ENCODE peak calls at places on chromosomes 6 and 20, in nine cellular contexts. Q is fibroblast of mammary gland, K is dorsolateral prefrontal cortex, G is PC-3, N is psoas muscle, D is A549, J is left ventricle myocardium inferior, L is breast epithelium, B is AG09309. P is an unnamed sample.

GRCh38 chr6:123962508-123962907 is 158.8 kb downstream of the NKAIN2 start:
- DNase-seq in K (no peak), D (no peak), Q (no peak), J (no peak), L (no peak), G (peak; percentile 1), N (no peak), B (no peak), P (no peak)

GRCh38 chr6:170019259-170020040 is 268.0 kb downstream of the ERMARD start:
- DNase-seq in N (no peak), L (no peak), G (peak; percentile 42), B (no peak), D (no peak), J (no peak), Q (peak; percentile 21), K (no peak), P (peak; percentile 36)

GRCh38 chr6:105596284-105596755 is 193.4 kb upstream of the PREP start:
- DNase-seq in J (no peak), Q (peak; percentile 98), L (no peak), N (no peak), G (peak; percentile 95), B (peak; percentile 98), K (no peak), D (peak; percentile 92), P (peak; percentile 96)

GRCh38 chr20:17407550-17407949 is 123.6 kb downstream of the BFSP1 start:
- DNase-seq in Q (no peak), J (no peak), D (no peak), G (no peak), N (no peak), K (no peak), L (no peak), B (no peak), P (no peak)

GRCh38 chr20:63414720-63415417 is 53.7 kb upstream of the CHRNA4 start:
- DNase-seq in N (no peak), G (no peak), Q (no peak), L (no peak), J (no peak), D (no peak), K (no peak), B (no peak), P (no peak)

GRCh38 chr6:76708641-76709331 is 636.3 kb upstream of the IMPG1 start:
- DNase-seq in K (no peak), G (no peak), N (no peak), Q (no peak), L (no peak), B (no peak), D (no peak), J (no peak), P (no peak)

GRCh38 chr6:118249680-118250079 is 298.4 kb upstream of the PLN start:
- DNase-seq in N (no peak), D (no peak), J (no peak), G (no peak), L (no peak), K (no peak), Q (no peak), B (no peak), P (no peak)

GRCh38 chr20:22691369-22692118 is 107.2 kb upstream of the FOXA2 start:
- DNase-seq in G (peak; percentile 87), Q (peak; percentile 64), K (peak; percentile 79), D (peak; percentile 85), N (peak; percentile 73), L (peak; percentile 78), J (peak; percentile 71), B (peak; percentile 24), P (peak; percentile 74)

GRCh38 chr6:38579010-38579628 is 60.6 kb downstream of the BTBD9 start:
- DNase-seq in G (peak; percentile 33), J (no peak), D (no peak), N (no peak), L (no peak), B (no peak), K (no peak), Q (no peak), P (no peak)

GRCh38 chr20:14790771-14791517 is 453.5 kb upstream of the FLRT3 start:
- DNase-seq in J (no peak), N (no peak), B (no peak), K (no peak), Q (peak; percentile 13), D (no peak), G (no peak), L (no peak), P (peak; percentile 25)

GRCh38 chr6:168959696-168960095 is 293.9 kb downstream of the THBS2 start:
- DNase-seq in D (no peak), G (no peak), Q (no peak), J (no peak), N (no peak), B (no peak), L (no peak), K (no peak), P (no peak)

GRCh38 chr6:89412071-89413005 is at the start of gene RRAGD:
- DNase-seq in N (peak; percentile 73), L (peak; percentile 63), D (peak; percentile 12), K (peak; percentile 86), Q (no peak), G (peak; percentile 8), J (peak; percentile 78), B (no peak), P (peak; percentile 14)

GRCh38 chr6:169188051-169188863 is 65.4 kb downstream of the THBS2 start:
- DNase-seq in L (no peak), Q (peak; percentile 99), N (no peak), G (peak; percentile 37), B (peak; percentile 80), D (no peak), K (no peak), J (no peak), P (peak; percentile 87)

GRCh38 chr6:32153835-32154513 is at the start of gene PPT2:
- DNase-seq in K (peak; percentile 94), L (peak; percentile 86), D (peak; percentile 85), Q (peak; percentile 93), N (peak; percentile 93), G (peak; percentile 89), B (peak; percentile 68), J (peak; percentile 91), P (peak; percentile 97)

GRCh38 chr6:139439278-139439813 is 64.9 kb upstream of the CITED2 start:
- DNase-seq in N (no peak), Q (peak; percentile 34), J (no peak), B (no peak), L (no peak), G (peak; percentile 19), K (no peak), D (no peak), P (peak; percentile 56)

GRCh38 chr6:160004419-160005160 is 35.7 kb downstream of the IGF2R start:
- DNase-seq in L (no peak), Q (no peak), K (no peak), B (no peak), J (no peak), N (no peak), D (no peak), G (no peak), P (no peak)

GRCh38 chr6:160005861-160006540 is 37.1 kb downstream of the IGF2R start:
- DNase-seq in B (no peak), G (no peak), N (peak; percentile 66), Q (peak; percentile 58), K (no peak), D (no peak), L (no peak), J (peak; percentile 47), P (peak; percentile 71)

GRCh38 chr6:160005211-160005610 is 36.3 kb downstream of the IGF2R start:
- DNase-seq in N (no peak), G (no peak), J (no peak), D (no peak), K (no peak), L (no peak), Q (no peak), B (no peak), P (no peak)

GRCh38 chr6:160007581-160007980 is 38.7 kb downstream of the IGF2R start:
- DNase-seq in G (no peak), N (no peak), L (no peak), K (no peak), B (no peak), J (no peak), D (no peak), Q (no peak), P (peak; percentile 81)

GRCh38 chr6:160007118-160007517 is 38.2 kb downstream of the IGF2R start:
- DNase-seq in B (no peak), D (no peak), N (no peak), J (no peak), L (no peak), K (no peak), G (no peak), Q (no peak), P (no peak)
- TF ChIP-seq CTCF in B (no peak), D (no peak), N (no peak), J (no peak), L (no peak), K (no peak), G (no peak), Q (no peak), P (no peak)

DNA sequence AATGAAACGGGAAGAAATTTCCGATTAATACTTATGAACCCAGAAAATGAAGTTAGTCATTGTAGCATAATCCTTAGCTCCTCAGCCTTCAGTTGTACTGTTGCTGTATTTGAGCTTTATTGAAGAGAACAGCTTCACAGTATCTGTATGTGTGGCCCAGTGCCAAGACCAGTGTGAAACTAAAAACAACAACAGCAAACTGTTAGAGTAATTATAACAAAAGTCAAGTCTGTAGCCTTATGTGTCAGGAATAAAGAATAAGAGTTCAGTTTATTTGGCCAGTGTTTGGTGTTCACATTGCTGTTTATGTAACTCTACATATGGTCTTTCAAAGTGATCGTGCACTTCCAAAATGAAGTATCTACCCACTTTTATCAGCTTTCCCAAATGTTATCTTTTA is 70.9 kb downstream of the ARID1B start:
- DNase-seq in K (no peak), Q (no peak), D (no peak), B (no peak), G (no peak), J (no peak), N (no peak), L (no peak), P (no peak)
- H3K4me3 ChIP-seq in K (no peak overlapping the region), Q (no peak overlapping the region), D (no peak overlapping the region), B (no peak overlapping the region), G (no peak overlapping the region), J (peak overlapping the region; percentile 37), N (peak overlapping the region; percentile 43), L (peak overlapping the region; percentile 4), P (no peak overlapping the region)

GRCh38 chr6:558089-558488 is 98.8 kb downstream of the HUS1B start:
- DNase-seq in N (no peak), J (no peak), L (no peak), B (no peak), D (no peak), K (no peak), Q (peak; percentile 11), G (peak; percentile 22), P (no peak)
- TF ChIP-seq CTCF in N (no peak), J (no peak), L (no peak), B (no peak), D (peak; percentile 23), K (no peak), Q (peak; percentile 27), G (peak; percentile 59), P (peak; percentile 28)

DNA sequence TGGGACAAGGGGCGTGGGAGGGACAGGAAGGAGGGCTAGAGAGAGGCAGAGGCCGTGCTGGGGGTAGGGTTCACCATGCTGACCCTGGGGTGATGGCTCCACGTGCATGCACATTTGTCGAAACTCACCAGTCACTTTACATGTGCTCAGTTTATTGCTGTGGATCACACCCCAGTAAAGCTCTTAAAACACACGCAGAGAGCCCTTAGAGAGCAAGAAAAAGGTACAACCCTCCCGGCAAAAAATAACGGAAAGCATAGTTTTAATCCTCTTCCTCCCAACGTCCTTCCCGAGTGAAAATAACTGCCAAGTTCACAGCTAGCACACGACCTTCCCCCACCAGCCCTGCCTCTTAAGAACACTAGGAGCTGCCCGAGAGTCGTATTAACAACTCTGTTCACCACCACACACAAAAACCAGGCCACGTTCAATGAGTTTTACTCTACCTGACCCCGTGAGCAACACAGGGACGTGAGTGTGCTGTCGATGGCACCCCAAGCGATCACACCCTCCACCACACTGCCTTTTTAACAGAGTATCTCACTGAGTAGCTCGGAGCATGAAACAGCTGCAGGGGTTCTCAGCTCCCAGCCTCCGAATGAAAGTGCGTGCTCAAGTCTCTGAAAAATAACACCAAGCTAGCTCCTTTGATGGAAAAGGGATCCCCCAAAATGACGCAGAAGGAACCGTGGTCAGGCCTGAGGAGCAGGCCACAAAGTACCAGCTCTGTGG is 39.7 kb downstream of the TAF4 start:
- DNase-seq in D (no peak), J (no peak), G (no peak), K (peak; percentile 32), B (peak; percentile 32), L (no peak), Q (peak; percentile 76), N (no peak), P (peak; percentile 87)
- H3K4me3 ChIP-seq in D (no peak overlapping the region), J (peak overlapping the region; percentile 19), G (no peak overlapping the region), K (no peak overlapping the region), B (no peak overlapping the region), L (no peak overlapping the region), Q (no peak overlapping the region), N (no peak overlapping the region), P (no peak overlapping the region)

P was measured in fibroblast of villous mesenchyme.